ENCODE peak calls at places on chromosomes 2 and 18, in four cellular contexts. L is adrenal gland, M is MCF 10A, B is stomach. P is an unnamed sample.

GRCh38 chr2:133755515-133756311 is 187.4 kb upstream of the NCKAP5 start:
- DNase-seq in M (no peak), B (no peak), L (no peak), P (no peak)

GRCh38 chr2:191501390-191502168 is 176.4 kb upstream of the NABP1 start:
- DNase-seq in L (no peak), M (peak; percentile 51), B (no peak), P (no peak)

GRCh38 chr18:8354304-8354703 is 254.9 kb upstream of the RAB12 start:
- DNase-seq in L (no peak), M (no peak), B (no peak), P (no peak)

GRCh38 chr2:195532628-195533271 is 124.3 kb upstream of the SLC39A10 start:
- DNase-seq in M (peak; percentile 25), B (no peak), L (no peak), P (no peak)

GRCh38 chr2:222753251-222753824 is 81.9 kb downstream of the MOGAT1 start:
- DNase-seq in L (no peak), M (peak; percentile 68), B (no peak), P (no peak)

GRCh38 chr2:42879116-42879705 is 86.8 kb upstream of the HAAO start:
- DNase-seq in M (no peak), L (no peak), B (no peak), P (no peak)

GRCh38 chr2:71458413-71459083 is 5.2 kb downstream of the DYSF start:
- DNase-seq in M (peak; percentile 44), L (peak; percentile 12), B (no peak), P (no peak)

GRCh38 chr2:186330050-186330449 is 156.0 kb upstream of the ZC3H15 start:
- DNase-seq in B (no peak), M (no peak), L (no peak), P (no peak)

GRCh38 chr2:46925444-46926351 is 10.1 kb upstream of the MCFD2 start:
- DNase-seq in L (no peak), M (no peak), B (no peak), P (no peak)

GRCh38 chr2:60295591-60295962 is 257.9 kb downstream of the BCL11A start:
- DNase-seq in M (no peak), B (no peak), L (no peak), P (no peak)

GRCh38 chr2:15608392-15608761 is 16.7 kb downstream of the DDX1 start:
- DNase-seq in M (no peak), B (no peak), L (no peak), P (no peak)

GRCh38 chr18:22250591-22250996 is 81.2 kb downstream of the GATA6 start:
- DNase-seq in M (peak; percentile 97), L (no peak), B (peak; percentile 36), P (no peak)

GRCh38 chr2:221969087-221969829 is 329.5 kb downstream of the PAX3 start:
- DNase-seq in B (peak; percentile 29), L (peak; percentile 28), M (peak; percentile 54), P (peak; percentile 34)

DNA sequence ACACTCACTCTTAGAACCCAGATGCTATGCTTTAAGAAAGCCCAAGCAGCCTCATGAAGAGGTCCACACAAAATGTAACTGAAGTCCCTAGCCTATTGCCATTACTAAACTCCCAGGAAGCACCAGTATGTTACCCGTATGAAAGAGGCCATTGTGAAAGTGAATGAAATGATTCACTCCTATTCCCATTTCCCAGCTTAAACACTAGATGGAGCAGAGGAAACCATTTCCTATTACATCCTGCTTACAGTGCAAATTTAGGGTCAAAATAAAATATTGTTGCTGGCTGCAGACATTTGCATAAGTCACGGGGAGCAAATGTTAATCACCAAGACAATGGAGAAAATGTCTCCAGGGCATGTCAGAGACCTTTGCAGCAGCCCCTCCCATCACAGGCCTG is 989.7 kb upstream of the CRIM1 start:
- DNase-seq in M (peak; percentile 27), B (no peak), L (no peak), P (no peak)
- TF ChIP-seq CTCF in M (no peak), B (no peak), L (no peak), P (no peak)

GRCh38 chr2:128306081-128306930 is 12.4 kb downstream of the HS6ST1 start:
- DNase-seq in M (peak; percentile 89), L (no peak), B (peak; percentile 49), P (no peak)

GRCh38 chr2:128304330-128304714 is 14.3 kb downstream of the HS6ST1 start:
- DNase-seq in L (no peak), B (no peak), M (no peak), P (no peak)

GRCh38 chr2:128305555-128306080 is 13.1 kb downstream of the HS6ST1 start:
- DNase-seq in M (no peak), L (no peak), B (no peak), P (no peak)

GRCh38 chr2:128303911-128304310 is 14.8 kb downstream of the HS6ST1 start:
- DNase-seq in L (no peak), M (no peak), B (no peak), P (no peak)

DNA sequence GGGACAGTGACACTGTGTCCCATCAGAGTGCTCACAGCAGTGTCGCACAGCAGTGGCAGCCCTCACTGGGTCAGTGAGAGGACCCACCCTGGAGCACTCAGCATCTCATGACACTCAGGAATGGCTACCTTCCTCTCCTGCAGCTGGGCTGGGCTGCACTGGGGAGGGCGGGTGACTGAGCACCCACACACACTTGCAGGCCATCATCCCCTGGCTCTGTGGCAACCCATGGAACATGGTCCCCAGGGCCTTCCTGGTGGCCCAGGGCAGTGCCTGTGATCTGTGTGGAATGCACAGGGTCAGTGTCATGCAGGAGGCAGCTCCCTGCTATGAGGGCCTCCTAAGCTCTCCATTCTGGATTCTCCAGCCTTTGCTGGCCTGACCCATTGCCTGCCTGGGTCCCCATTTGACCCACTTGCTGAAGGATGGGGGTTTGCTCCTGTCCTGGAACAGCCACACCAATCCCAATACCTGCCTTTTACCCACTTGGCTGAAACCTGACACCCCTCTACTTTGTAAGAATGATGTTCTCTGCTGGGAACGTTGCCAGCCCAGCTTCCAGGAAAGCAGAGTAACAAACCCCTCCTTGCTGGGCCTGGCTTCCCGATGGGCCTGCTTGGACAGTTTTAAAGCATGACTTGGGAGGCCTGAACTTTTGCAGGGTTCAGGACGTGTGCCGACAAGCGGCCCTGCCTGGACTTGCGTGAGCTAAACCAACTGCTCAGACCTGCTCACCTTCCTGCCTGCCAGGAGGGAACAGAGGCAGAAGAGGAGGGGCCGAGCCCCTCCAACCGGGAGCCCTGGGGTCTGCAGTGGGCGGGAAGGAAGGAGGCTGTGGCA is 13.7 kb downstream of the HS6ST1 start:
- DNase-seq in M (peak; percentile 100), L (peak; percentile 96), B (peak; percentile 73), P (no peak)
- TF ChIP-seq CTCF in M (no peak), L (no peak), B (no peak), P (no peak)

DNA sequence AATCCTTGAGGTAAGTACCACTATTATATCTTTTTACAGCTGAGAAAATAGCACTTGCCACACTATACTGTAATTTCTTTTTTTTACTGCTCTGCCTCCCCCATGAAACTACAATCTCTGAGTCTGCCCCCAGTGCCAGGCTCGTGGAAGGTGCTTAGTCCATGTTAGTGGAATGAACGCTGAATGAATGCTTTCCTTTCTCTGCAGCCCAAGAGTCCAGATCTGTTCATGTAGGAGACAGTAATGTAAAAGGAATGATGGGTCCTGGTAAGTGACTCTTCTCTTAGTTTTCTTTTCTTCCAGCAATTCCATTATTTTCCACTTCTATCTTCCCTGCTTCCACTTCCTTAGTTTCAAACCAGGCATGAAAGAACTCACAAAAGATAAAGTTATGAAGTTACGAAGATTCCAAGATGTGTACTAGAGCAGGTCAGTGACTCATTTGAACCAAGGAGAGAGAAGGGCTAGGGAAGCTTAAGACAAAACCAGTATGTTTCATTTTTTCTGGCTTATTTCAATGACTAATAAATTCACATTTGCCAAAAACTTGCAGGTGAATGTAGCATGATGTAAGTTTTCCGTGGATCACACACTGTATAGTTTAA is 46.0 kb downstream of the ARHGEF33 start:
- DNase-seq in M (peak; percentile 34), B (no peak), L (no peak), P (no peak)
- TF ChIP-seq CTCF in M (no peak), B (no peak), L (no peak), P (no peak)

GRCh38 chr2:1701556-1702185 is 42.6 kb downstream of the PXDN start:
- DNase-seq in M (peak; percentile 69), B (no peak), L (no peak), P (no peak)
- TF ChIP-seq CTCF in M (no peak), B (no peak), L (no peak), P (no peak)

GRCh38 chr2:29296585-29296984 is 181.4 kb downstream of the CLIP4 start:
- DNase-seq in L (no peak), M (no peak), B (no peak), P (no peak)

GRCh38 chr2:29293830-29294438 is 178.7 kb downstream of the CLIP4 start:
- DNase-seq in L (peak; percentile 51), M (peak; percentile 57), B (no peak), P (peak; percentile 32)

GRCh38 chr2:29290293-29291052 is 175.3 kb downstream of the CLIP4 start:
- DNase-seq in M (no peak), L (no peak), B (no peak), P (no peak)

DNA sequence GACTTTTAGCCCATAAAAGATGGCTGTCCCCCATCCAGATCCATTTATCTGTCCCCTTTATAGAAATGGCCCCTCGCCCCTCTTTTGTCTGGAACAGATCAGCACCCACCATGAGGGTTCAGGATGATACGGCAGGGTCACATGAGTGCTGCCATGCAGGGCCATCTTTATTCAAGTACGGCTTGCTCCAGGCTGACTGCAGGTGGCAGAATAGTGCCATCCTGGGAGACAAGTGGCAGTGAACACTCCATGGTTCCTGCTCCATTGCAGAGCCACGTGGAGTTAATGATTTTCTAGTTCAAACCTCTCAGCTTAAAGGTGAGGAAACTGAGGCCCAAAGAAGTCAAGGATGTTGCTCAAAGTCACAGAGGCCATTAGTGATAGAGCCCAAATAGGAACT is 180.6 kb downstream of the CLIP4 start:
- DNase-seq in B (no peak), M (peak; percentile 44), L (no peak), P (no peak)
- TF ChIP-seq CTCF in B (no peak), M (peak; percentile 33), L (peak; percentile 13), P (no peak)

GRCh38 chr18:78406743-78407455 is 572.7 kb upstream of the SALL3 start:
- DNase-seq in M (no peak), L (no peak), B (peak; percentile 86), P (no peak)

GRCh38 chr18:78408623-78409022 is 571.0 kb upstream of the SALL3 start:
- DNase-seq in L (no peak), B (no peak), M (no peak), P (no peak)

GRCh38 chr18:78407456-78407823 is 572.2 kb upstream of the SALL3 start:
- DNase-seq in L (no peak), M (no peak), B (peak; percentile 78), P (no peak)

GRCh38 chr18:78411539-78411938 is 568.1 kb upstream of the SALL3 start:
- DNase-seq in B (no peak), L (no peak), M (no peak), P (no peak)

GRCh38 chr18:78410094-78410786 is 569.4 kb upstream of the SALL3 start:
- DNase-seq in M (no peak), B (no peak), L (no peak), P (no peak)
- TF ChIP-seq CTCF in M (no peak), B (no peak), L (no peak), P (no peak)

DNA sequence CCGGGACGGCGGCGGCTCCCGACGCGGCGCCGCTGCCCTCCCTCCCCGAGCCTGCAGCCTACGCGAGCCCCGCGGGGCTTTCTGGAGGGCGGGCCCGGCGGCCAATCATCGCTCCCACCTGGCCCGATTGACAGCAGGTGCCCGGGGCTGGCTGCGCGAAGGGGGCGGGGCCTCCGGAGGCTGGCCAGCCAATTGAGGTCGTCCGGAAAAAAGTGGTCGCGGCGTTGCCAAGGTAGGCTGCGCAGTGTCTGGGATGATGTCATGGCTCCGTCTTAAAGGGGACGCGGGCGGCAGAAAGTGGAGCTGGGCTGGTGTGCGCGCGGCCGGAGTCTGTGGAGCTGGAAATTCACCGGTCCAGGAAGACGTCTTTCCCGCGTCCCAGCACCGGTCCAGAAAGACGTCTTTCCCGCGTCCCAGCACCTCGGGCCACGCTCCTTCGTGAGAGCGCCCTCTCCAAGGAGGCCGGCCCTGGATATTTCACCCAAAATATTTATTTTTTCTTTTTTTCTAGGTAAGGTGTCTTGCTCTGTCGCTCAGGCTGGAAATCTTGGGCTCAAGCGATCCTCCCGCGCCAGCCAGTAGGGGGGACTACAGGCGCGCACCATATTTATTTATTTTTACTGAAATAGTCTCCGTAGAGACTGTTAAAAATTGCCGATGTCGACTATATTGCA is at the start of gene ACTR1B:
- DNase-seq in B (peak; percentile 99), M (peak; percentile 98), L (peak; percentile 98), P (peak; percentile 98)
- TF ChIP-seq CTCF in B (peak; percentile 58), M (no peak), L (peak; percentile 57), P (peak; percentile 8)